ENCODE peak calls at places on chromosomes 16 and 17, in five cellular contexts. I, B, Z, J and G are unnamed samples.

GRCh38 chr16:3739636-3740035 is 22.3 kb upstream of the TRAP1 start:
- DNase-seq in B (no peak), I (no peak), Z (no peak), J (no peak), G (no peak)

GRCh38 chr16:88373211-88373610 is 9.5 kb upstream of the ZNF469 start:
- DNase-seq in J (no peak), I (no peak), B (no peak), Z (no peak), G (no peak)

GRCh38 chr17:39261286-39261685 is 35.5 kb upstream of the STAC2 start:
- DNase-seq in J (no peak), Z (peak; percentile 68), I (no peak), B (no peak), G (no peak)

GRCh38 chr16:88941933-88942909 is 34.8 kb downstream of the CBFA2T3 start:
- DNase-seq in B (no peak), J (no peak), Z (no peak), I (peak; percentile 95), G (peak; percentile 36)

GRCh38 chr16:56041556-56042140 is 149.6 kb upstream of the GNAO1 start:
- DNase-seq in J (peak; percentile 45), Z (peak; percentile 32), I (peak; percentile 58), B (no peak), G (peak; percentile 7)

GRCh38 chr16:82832861-82833260 is 206.1 kb downstream of the CDH13 start:
- DNase-seq in I (no peak), B (no peak), Z (no peak), J (no peak), G (no peak)

GRCh38 chr17:74864866-74865395 is 5.2 kb upstream of the GRIN2C start:
- DNase-seq in B (no peak), J (peak; percentile 56), Z (peak; percentile 79), I (peak; percentile 93), G (peak; percentile 44)

GRCh38 chr16:6684076-6684673 is 648.5 kb upstream of the RBFOX1 start:
- DNase-seq in B (no peak), I (peak; percentile 36), J (peak; percentile 5), Z (peak; percentile 29), G (no peak)

GRCh38 chr16:25544294-25544693 is 147.5 kb upstream of the HS3ST4 start:
- DNase-seq in I (no peak), J (no peak), B (no peak), Z (no peak), G (no peak)

GRCh38 chr16:662597-662996 is 5.3 kb upstream of the RHOT2 start:
- DNase-seq in B (no peak), I (no peak), Z (no peak), J (no peak), G (no peak)

DNA sequence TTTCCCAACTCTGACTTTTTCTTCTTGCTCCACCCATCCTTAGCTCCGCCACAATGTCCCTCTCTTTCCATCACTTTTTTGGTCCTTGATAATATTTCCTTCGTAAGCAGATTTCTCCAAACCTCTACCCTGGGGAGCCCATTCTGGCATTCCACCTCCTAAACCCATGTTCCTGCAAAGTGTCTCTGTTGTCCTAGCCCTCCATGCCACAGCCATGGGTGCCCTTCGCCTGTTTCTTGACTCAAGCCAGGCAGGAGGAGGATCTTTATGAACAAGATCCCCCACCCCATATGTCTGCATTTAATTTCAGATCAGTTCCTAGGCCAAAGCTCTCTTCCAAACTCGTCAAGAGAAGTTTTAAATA is 42.3 kb downstream of the GAS7 start:
- DNase-seq in J (no peak), Z (no peak), B (no peak), I (no peak), G (no peak)
- TF ChIP-seq ZBTB33 in J (no peak), Z (no peak), B (no peak), I (no peak), G (no peak)

GRCh38 chr17:77229786-77230435 is 89.1 kb downstream of the SEC14L1 start:
- DNase-seq in J (no peak), B (no peak), Z (no peak), I (no peak), G (no peak)
- TF ChIP-seq YY1 in J (no peak), B (no peak), Z (no peak), I (no peak), G (no peak)

GRCh38 chr17:37490638-37491614 is 1.2 kb downstream of the DUSP14 start:
- DNase-seq in J (peak; percentile 64), I (no peak), Z (peak; percentile 81), B (no peak), G (peak; percentile 66)
- TF ChIP-seq ZBTB33 in J (no peak), I (no peak), Z (no peak), B (no peak), G (no peak)

GRCh38 chr17:8426094-8426720 is 9.5 kb upstream of the NDEL1 start:
- DNase-seq in B (no peak), I (no peak), J (no peak), Z (no peak), G (no peak)

GRCh38 chr17:8426802-8427201 is 8.9 kb upstream of the NDEL1 start:
- DNase-seq in J (no peak), B (no peak), Z (no peak), I (no peak), G (no peak)

GRCh38 chr17:8435245-8436168 is at the start of gene NDEL1:
- DNase-seq in B (peak; percentile 81), Z (peak; percentile 98), J (peak; percentile 92), I (peak; percentile 100), G (peak; percentile 92)

GRCh38 chr17:8436169-8436932 is 667 bp downstream of the NDEL1 start:
- DNase-seq in J (peak; percentile 37), B (no peak), I (peak; percentile 74), Z (peak; percentile 54), G (peak; percentile 19)

DNA sequence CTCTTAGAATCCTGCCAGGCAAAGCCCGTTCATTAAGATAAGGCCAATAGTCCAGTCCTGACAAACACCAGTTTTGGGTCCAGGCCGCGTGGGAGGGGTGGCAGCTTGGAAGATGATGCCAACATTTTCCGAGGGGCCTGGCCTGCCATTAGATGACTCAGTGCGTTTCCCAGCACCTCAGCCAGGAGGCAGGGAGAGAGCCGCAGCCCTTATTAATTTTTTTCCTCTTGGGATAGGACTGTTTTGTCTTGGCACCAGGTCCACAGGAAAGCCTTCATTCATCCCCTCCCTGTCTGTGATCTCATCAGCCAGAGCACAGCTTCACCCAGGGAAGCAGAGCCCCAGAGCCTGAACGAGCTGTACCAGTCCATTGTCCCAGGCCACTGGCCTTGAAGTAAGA is 4.7 kb upstream of the NDEL1 start:
- DNase-seq in I (no peak), J (no peak), B (no peak), Z (no peak), G (no peak)
- TF ChIP-seq YY1 in I (no peak), J (no peak), B (no peak), Z (no peak), G (no peak)

DNA sequence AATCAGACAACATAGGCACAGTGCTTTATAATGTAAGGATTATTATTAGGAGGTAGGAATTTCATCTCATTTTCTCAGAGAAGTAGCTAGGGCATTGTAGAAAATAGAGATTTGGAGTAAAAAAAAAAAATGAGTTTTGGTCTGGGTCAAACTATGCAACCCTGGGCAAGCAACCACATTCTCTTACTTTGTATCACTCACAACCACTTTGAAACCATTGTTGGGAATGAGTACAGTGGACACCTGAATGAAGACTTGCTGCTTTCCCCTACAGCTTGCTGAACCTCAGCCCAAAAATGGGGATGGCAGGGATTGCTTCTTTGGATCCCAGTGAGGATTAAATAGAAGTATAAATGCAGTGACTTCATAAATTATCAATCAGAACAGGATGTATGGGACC is 9.2 kb upstream of the SLC35B1 start:
- DNase-seq in Z (no peak), B (no peak), J (no peak), I (no peak), G (no peak)
- TF ChIP-seq ZBTB33 in Z (no peak), B (no peak), J (no peak), I (no peak), G (no peak)

DNA sequence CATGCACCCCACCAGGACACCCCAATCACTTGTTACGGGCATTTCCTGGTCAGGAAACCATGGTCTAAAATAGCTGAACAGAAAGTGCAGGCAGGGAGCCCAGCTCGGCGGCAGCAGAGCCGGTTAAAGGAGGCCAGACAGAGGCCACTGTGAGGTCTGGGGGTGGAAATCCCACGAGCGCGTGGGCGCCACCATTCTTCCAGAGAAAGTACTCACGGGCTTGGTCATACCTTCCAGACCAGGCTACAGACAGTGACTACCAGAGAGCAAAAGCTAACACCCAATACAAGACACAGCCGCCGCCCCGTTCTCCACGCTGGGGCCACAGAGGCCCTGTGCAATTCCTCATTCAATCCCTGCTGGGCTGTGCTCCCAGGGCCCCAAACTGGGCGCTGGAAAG is 11.9 kb downstream of the CEP131 start:
- DNase-seq in I (no peak), J (no peak), Z (no peak), B (no peak), G (no peak)
- TF ChIP-seq YY1 in I (no peak), J (no peak), Z (no peak), B (no peak), G (no peak)

DNA sequence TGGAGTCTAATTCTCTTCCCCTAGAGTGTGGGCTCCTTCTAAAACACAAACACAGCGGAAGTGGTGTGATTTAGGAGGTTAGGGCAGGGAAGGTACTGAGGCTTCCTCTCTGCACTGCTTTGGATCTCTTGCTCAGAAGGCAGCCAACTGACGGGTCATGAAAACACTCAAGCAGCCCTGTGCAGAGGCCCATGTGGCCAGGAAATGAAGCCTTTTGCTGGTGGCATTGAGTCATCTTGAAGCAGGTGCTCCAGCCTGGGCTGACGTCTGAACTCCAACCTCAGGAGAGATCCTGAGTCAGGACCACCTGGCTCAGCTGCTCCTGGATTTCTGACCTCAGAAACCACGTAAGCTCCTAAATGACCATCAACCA is 72.9 kb downstream of the MRM1 start:
- DNase-seq in B (no peak), Z (no peak), J (no peak), I (no peak), G (no peak)
- TF ChIP-seq ZBTB33 in B (no peak), Z (no peak), J (no peak), I (no peak), G (no peak)

DNA sequence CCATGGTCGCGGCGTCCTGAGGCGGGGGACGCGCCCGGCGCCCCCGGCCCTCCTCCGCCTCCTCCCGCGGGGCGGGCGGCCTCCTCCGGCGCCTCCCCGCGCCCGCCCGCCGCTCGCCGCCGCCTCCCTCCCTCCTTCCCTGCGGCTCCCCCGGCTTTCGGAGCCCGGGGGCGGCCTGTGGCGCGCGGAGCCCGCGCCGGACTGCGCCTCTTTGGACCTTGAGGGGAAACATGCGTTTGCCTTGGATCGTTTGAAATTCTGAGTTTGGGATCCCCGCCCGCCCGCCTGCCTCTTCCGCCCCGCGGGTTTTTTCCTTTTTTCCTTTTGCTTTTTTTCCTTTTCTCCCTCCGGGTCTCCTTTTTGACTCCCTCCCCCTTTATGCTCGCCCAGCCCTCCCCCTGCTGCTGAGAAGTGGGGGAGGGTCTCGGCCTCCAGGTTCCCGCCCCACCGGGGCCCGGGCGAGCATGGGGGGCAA is 421 bp downstream of the ZNRF1 start:
- DNase-seq in I (no peak), Z (peak; percentile 77), B (no peak), J (no peak), G (no peak)
- TF ChIP-seq YY1 in I (no peak), Z (no peak), B (no peak), J (no peak), G (no peak)